ENCODE peak calls at places on chromosomes 13 and 19, in five cellular contexts. Q is A549, L is neural progenitor cell, M is right atrium auricular region, C is small intestine. S is an unnamed sample. For H3K4me1, the result is how much of the 10 kb centered on the place peaks cover.

GRCh38 chr19:10565028-10565566 is 713 bp downstream of the KRI1 start:
- DNase-seq in M (no peak), Q (peak), C (peak), L (peak), S (no peak)

GRCh38 chr19:41699968-41700323 is 8.5 kb upstream of the CEACAM5 start:
- DNase-seq in M (no peak), C (no peak), Q (no peak), L (no peak), S (no peak)

GRCh38 chr13:52916483-52916990 is 68.1 kb upstream of the PCDH8 start:
- DNase-seq in M (no peak), L (no peak), Q (no peak), C (no peak), S (no peak)

GRCh38 chr13:102911336-102911735 is 65.5 kb downstream of the ERCC5 start:
- DNase-seq in C (no peak), M (no peak), L (no peak), Q (no peak), S (no peak)

GRCh38 chr13:29595380-29596063 is at the start of gene SLC7A1:
- DNase-seq in C (peak), Q (peak), L (peak), M (no peak), S (peak)

GRCh38 chr19:20503536-20503935 is 62.0 kb downstream of the ZNF737 start:
- DNase-seq in Q (no peak), L (no peak), M (no peak), C (no peak), S (no peak)

GRCh38 chr19:38307597-38307996 is 3.5 kb downstream of the C19orf33 start:
- DNase-seq in C (no peak), M (no peak), Q (no peak), L (no peak), S (no peak)

GRCh38 chr19:57068921-57069697 is 50.7 kb upstream of the USP29 start:
- DNase-seq in C (no peak), Q (no peak), M (no peak), L (no peak), S (no peak)

GRCh38 chr13:90201676-90202425 is 1145.6 kb upstream of the MIR17HG start:
- DNase-seq in C (no peak), Q (no peak), L (no peak), M (no peak), S (no peak)

GRCh38 chr13:37313383-37313782 is 207.9 kb upstream of the CSNK1A1L start:
- DNase-seq in C (no peak), M (no peak), Q (no peak), L (no peak), S (no peak)

GRCh38 chr13:110008816-110009215 is 222.4 kb upstream of the IRS2 start:
- DNase-seq in Q (no peak), M (no peak), L (no peak), C (no peak), S (no peak)

GRCh38 chr13:62781866-62782265 is 1366.2 kb upstream of the PCDH20 start:
- DNase-seq in Q (peak), C (no peak), L (no peak), M (no peak), S (no peak)

GRCh38 chr19:43754562-43755255 is at the start of gene SMG9:
- DNase-seq in L (peak), C (peak), Q (peak), M (peak), S (peak)

GRCh38 chr13:64718116-64718515 is 2512.0 kb downstream of the PCDH9 start:
- DNase-seq in M (no peak), L (no peak), Q (no peak), C (no peak), S (no peak)

GRCh38 chr13:46559272-46559805 is 6.4 kb downstream of the LRCH1 start:
- DNase-seq in Q (no peak), M (no peak), C (no peak), L (no peak), S (no peak)

GRCh38 chr13:50521750-50522149 is 321.7 kb downstream of the DLEU7 start:
- DNase-seq in C (no peak), L (no peak), M (no peak), Q (no peak), S (no peak)

GRCh38 chr19:18364826-18365528 is 21.0 kb upstream of the GDF15 start:
- DNase-seq in C (peak), L (no peak), M (peak), Q (peak), S (peak)

GRCh38 chr19:56838930-56839664 is 1.4 kb downstream of the PEG3 start:
- DNase-seq in Q (peak), M (peak), L (no peak), C (peak), S (peak)

DNA sequence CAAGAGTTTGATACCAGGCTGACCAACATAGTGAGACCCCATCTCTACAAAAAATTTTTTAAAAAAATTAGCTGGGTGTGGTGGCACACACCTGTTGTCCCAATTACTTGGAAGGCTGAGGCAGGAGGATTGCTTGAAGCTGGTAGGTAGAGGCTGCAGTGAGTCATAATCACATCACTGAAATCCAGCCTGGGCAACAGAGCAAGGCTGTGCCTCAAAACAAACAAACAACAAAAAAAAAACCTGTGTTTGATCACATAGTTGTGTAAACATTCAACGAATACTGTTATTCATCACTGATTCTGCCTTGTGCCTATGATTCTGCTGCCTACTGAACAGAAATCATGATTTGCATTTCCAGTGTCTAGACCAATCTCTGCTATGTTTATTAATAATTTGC is 134.0 kb downstream of the TBC1D4 start:
- DNase-seq in L (no peak), C (peak), M (no peak), Q (peak), S (no peak)
- H3K4me3 ChIP-seq in L (no peak), C (no peak), M (no peak), Q (no peak), S (no peak)

DNA sequence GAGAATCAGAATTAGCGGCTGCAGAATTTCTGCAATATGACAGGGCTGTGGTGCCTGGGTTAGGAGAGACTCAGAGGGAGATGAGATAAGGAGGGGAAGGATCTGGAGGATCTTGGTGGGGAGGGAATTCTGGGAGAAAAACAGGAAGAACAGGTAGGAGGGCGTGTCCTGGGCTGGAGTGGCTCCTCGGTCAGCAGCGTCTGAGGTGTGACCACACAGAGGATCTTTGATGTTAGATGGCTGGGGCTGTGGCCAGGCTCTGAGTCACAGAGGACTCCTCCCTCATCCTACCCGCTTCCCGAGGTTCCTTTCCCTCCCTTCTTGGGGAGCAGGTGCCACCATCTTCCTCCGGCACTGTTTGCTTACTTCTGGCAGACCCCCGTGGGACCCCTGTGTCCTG is 6.4 kb upstream of the KLK6 start:
- DNase-seq in M (no peak), Q (peak), L (no peak), C (no peak), S (no peak)
- H3K4me1 ChIP-seq in M (under half), Q (under half), L (under half), C (under half), S (under half)

DNA sequence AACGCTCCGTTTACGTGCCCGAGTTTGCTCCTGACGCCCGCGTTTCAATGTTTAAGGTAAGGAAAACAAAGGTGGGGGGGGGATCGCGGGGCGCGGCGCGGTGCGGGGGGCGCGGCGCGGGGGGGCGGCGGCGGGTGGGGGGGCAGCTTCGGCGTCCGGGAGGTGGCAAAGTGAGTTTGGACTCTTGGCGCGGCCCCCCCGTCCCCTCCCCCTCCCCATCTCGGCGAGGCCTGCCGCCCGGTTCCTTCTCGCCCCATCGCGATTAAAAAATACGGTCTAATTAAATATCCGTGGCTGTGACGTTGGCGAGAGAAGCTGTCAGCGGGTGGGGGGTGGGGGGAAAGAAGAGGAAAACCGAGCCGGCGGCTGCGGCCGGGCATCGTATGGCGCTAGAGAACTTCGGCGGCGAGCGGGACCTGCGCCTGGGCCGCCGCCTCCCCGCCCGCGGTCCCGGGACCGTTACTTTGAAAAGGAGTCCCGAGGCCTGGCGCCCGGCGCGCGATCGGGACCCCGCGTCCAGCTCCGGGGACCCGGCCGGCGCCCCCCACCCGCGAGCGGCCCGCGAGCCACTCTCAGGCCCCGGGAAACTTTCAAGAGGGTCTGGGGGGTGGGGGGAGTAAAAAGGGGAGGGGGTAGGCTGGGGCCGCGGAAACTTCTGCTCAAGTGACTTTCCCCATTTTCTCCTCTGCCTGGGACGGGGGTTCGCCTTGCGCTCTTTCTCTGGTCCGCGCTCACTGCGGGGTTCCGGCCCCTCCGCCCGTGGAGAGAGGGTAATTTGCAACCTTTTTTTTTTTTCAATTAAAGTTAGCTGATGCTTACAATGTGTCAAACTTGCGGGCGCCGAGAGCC is 146.3 kb upstream of the ZNF536 start:
- DNase-seq in Q (no peak), M (no peak), L (peak), C (no peak), S (no peak)
- H3K4me3 ChIP-seq in Q (peak), M (peak), L (peak), C (no peak), S (no peak)

DNA sequence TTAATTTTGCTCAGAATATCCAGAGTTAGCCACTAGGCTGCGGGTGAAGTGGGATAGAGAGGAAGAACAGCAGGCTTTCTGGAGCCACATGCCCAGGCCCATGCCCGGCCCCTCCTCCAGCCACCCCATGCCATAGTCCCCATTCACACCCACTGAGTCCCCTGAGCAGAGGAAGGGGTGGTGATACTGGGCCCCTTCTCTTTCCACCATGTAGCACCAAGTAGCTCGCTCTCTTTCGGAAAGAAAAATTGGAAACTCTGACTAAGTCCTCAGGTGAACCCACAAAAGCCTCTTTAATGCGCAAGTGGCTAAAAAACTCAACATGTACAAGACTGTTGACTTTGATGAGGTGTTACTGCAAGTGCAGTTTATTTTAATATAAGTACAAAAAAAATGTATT is 76.7 kb upstream of the GPR183 start:
- DNase-seq in Q (no peak), C (no peak), M (no peak), L (no peak), S (no peak)
- H3K4me1 ChIP-seq in Q (under half), C (under half), M (under half), L (under half), S (under half)

DNA sequence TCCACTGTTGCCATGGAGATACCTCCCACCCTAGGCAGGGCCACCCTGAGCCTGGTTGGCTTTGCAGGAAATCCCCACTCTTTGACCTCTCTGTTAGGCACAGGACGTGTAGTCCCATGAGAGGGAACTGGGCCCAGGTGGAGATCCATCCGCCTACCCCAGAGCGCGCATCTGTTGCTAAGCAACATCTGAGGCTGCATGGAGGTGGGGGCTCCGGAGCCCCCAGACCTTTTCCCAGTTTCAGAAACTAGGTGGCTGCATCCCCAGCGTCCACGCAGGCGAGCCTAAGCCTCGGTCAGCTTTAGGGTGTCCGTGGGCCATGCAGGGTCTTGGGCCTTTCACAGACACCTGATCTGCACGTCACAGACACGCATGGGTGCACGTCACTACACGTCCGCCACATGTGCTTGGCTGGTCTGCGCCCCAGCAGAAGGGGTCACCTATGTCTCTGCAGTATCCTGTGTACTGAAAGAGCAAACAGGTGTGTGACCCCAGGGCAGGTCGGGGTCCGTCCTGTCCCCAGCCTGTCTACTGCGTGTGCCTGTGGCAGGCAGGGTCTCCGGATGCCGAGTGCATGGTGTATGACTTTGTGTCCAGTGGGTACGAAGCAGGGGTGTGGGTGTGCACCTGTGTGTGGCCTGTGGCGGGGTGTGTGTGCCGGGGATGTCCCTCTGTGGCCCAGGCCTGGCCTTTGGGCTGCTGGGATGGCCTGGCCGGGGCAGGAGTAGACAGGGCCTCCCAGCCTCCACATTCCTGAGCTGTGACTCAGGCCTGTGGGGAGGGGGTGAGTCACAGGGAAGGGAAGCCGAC is 4.1 kb upstream of the CIRBP start:
- DNase-seq in L (peak), Q (peak), C (peak), M (peak), S (peak)
- H3K4me3 ChIP-seq in L (no peak), Q (no peak), C (no peak), M (no peak), S (no peak)

GRCh38 chr19:6239871-6240676 is 39.7 kb downstream of the MLLT1 start:
- DNase-seq in C (no peak), M (no peak), L (peak), Q (no peak), S (peak)

GRCh38 chr19:6242677-6243076 is 37.1 kb downstream of the MLLT1 start:
- DNase-seq in L (no peak), C (no peak), M (no peak), Q (no peak), S (no peak)

GRCh38 chr19:6239401-6239844 is 40.4 kb downstream of the MLLT1 start:
- DNase-seq in M (no peak), C (no peak), Q (no peak), L (no peak), S (no peak)

GRCh38 chr19:6241056-6241455 is 38.7 kb downstream of the MLLT1 start:
- DNase-seq in Q (no peak), M (no peak), L (no peak), C (no peak), S (no peak)

DNA sequence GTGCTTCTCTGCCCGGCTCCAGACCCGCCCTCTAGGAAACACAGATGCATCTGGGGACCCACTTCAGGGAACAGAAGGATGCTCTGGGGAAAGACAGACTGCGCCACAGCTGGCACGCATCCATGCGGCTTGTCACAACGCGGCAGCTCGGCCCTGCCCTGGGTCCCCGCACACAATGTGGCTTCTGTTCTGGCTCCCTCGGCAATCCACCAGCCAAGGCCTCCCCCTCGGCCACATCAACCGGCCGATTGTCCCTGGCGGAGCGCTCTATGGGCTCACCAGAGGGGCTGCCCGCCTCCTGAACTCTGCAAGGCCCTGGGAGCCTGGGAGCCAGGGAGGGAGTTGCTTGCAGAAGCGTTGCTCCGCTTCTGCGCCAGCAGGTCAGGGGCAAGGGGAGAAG is 38.1 kb downstream of the MLLT1 start:
- DNase-seq in M (no peak), L (no peak), C (no peak), Q (no peak), S (peak)
- H3K4me1 ChIP-seq in M (under half), L (under half), C (under half), Q (under half), S (under half)

GRCh38 chr19:55069137-55069858 is 6.3 kb upstream of the RDH13 start:
- DNase-seq in M (no peak), C (peak), L (peak), Q (peak), S (peak)
- H3K4me3 ChIP-seq in M (no peak), C (peak), L (peak), Q (peak), S (no peak)

DNA sequence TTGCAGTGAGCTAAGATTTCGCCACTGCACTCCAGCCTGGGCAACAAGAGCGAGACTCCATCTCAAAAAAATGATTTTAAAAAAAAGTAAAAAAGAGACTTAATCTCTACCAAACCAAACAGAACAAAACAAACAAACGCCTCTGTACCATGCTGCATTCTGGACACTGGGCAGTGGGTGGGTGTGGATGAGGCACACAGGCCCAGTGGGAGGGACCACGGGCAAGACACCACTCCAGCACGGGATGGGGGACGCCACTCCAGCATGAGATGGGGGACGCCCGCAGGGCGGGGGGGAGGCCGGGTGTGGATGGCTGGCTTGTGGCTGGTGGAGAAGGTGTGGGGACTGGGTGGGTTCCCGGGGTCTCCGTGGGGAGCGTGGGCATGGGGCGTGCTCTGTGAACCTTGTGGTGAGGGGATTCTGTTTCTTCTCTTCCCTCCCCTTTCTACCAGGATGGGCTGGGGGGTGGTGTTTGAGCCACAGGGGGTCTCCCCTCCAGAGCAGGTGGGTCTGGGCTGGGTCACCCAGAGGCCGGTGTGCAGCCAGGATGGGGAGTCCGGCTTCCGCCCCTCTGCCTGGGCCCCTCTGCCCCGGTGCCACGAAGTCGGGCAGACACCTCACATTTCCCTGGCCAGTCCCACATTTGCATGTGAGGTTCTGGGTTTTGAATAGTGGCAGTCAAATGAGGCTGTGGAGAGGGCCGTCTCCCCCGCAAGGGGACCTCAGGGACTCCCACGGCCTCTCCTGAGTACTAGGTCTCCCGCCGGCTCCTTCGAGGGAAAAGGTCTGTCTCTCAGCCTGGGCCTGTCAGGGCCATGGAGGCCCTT is 23.9 kb upstream of the MATK start:
- DNase-seq in M (no peak), Q (no peak), C (no peak), L (no peak), S (no peak)
- H3K4me1 ChIP-seq in M (under half), Q (under half), C (under half), L (under half), S (under half)